ENCODE peak calls at places on chromosomes 7 and 10, in eight cellular contexts. One of them, this sample, is unnamed.
A peak's percentile ranks its signal among the peaks of the same experiment; 100 is the strongest.

GRCh38 chr7:24854866-24855265 is 97.6 kb upstream of the GSDME start:
- DNase-seq in HTR-8/SVneo: no peak
- DNase-seq in activated T-cell treated with anti-CD3 and anti-CD28 coated beads for 1 hour: no peak
- DNase-seq in mesendoderm: no peak
- DNase-seq in D721Med: no peak
- DNase-seq in CD8-positive, alpha-beta T cell: no peak
- DNase-seq in hepatocyte: no peak
- DNase-seq in NCI-H748 treated with DMSO at 0.1 percent for 48 hours: no peak
- DNase-seq in this sample: no peak

GRCh38 chr7:134071355-134072331 is 55.5 kb upstream of the LRGUK start:
- DNase-seq in CD8-positive, alpha-beta T cell: no peak
- DNase-seq in hepatocyte: no peak
- DNase-seq in D721Med: no peak
- DNase-seq in HTR-8/SVneo: no peak
- DNase-seq in activated T-cell treated with anti-CD3 and anti-CD28 coated beads for 1 hour: no peak
- DNase-seq in mesendoderm: no peak
- DNase-seq in NCI-H748 treated with DMSO at 0.1 percent for 48 hours: no peak
- DNase-seq in this sample: no peak

GRCh38 chr10:7525314-7526016 is 114.6 kb upstream of the SFMBT2 start:
- DNase-seq in NCI-H748 treated with DMSO at 0.1 percent for 48 hours: peak; percentile 24
- DNase-seq in D721Med: no peak
- DNase-seq in mesendoderm: peak; percentile 84
- DNase-seq in CD8-positive, alpha-beta T cell: peak; percentile 59
- DNase-seq in HTR-8/SVneo: peak; percentile 71
- DNase-seq in activated T-cell treated with anti-CD3 and anti-CD28 coated beads for 1 hour: peak; percentile 37
- DNase-seq in hepatocyte: peak; percentile 88
- DNase-seq in this sample: peak; percentile 81

GRCh38 chr10:4671451-4672145 is 154.4 kb upstream of the AKR1E2 start:
- DNase-seq in D721Med: no peak
- DNase-seq in CD8-positive, alpha-beta T cell: no peak
- DNase-seq in HTR-8/SVneo: peak; percentile 5
- DNase-seq in mesendoderm: no peak
- DNase-seq in activated T-cell treated with anti-CD3 and anti-CD28 coated beads for 1 hour: no peak
- DNase-seq in NCI-H748 treated with DMSO at 0.1 percent for 48 hours: no peak
- DNase-seq in hepatocyte: no peak
- DNase-seq in this sample: no peak

GRCh38 chr7:66859794-66860645 is 61.0 kb upstream of the TMEM248 start:
- DNase-seq in CD8-positive, alpha-beta T cell: no peak
- DNase-seq in activated T-cell treated with anti-CD3 and anti-CD28 coated beads for 1 hour: no peak
- DNase-seq in hepatocyte: no peak
- DNase-seq in HTR-8/SVneo: no peak
- DNase-seq in mesendoderm: peak; percentile 63
- DNase-seq in NCI-H748 treated with DMSO at 0.1 percent for 48 hours: no peak
- DNase-seq in D721Med: no peak
- DNase-seq in this sample: no peak

GRCh38 chr7:30682131-30683083 is at the start of gene CRHR2:
- DNase-seq in activated T-cell treated with anti-CD3 and anti-CD28 coated beads for 1 hour: peak; percentile 11
- DNase-seq in hepatocyte: peak; percentile 41
- DNase-seq in CD8-positive, alpha-beta T cell: peak; percentile 49
- DNase-seq in D721Med: peak; percentile 63
- DNase-seq in NCI-H748 treated with DMSO at 0.1 percent for 48 hours: no peak
- DNase-seq in mesendoderm: no peak
- DNase-seq in HTR-8/SVneo: no peak
- DNase-seq in this sample: peak; percentile 36

GRCh38 chr7:115475774-115476407 is 554.0 kb downstream of the MDFIC start:
- DNase-seq in mesendoderm: peak; percentile 85
- DNase-seq in D721Med: no peak
- DNase-seq in NCI-H748 treated with DMSO at 0.1 percent for 48 hours: peak; percentile 53
- DNase-seq in hepatocyte: peak; percentile 44
- DNase-seq in CD8-positive, alpha-beta T cell: no peak
- DNase-seq in activated T-cell treated with anti-CD3 and anti-CD28 coated beads for 1 hour: no peak
- DNase-seq in HTR-8/SVneo: no peak
- DNase-seq in this sample: no peak

GRCh38 chr7:139631520-139632031 is 108.1 kb downstream of the CLEC2L start:
- DNase-seq in CD8-positive, alpha-beta T cell: no peak
- DNase-seq in hepatocyte: no peak
- DNase-seq in HTR-8/SVneo: no peak
- DNase-seq in activated T-cell treated with anti-CD3 and anti-CD28 coated beads for 1 hour: no peak
- DNase-seq in mesendoderm: no peak
- DNase-seq in NCI-H748 treated with DMSO at 0.1 percent for 48 hours: no peak
- DNase-seq in D721Med: no peak
- DNase-seq in this sample: no peak

GRCh38 chr10:34933676-34934075 is 118.6 kb upstream of the PARD3 start:
- DNase-seq in activated T-cell treated with anti-CD3 and anti-CD28 coated beads for 1 hour: no peak
- DNase-seq in D721Med: no peak
- DNase-seq in mesendoderm: peak; percentile 57
- DNase-seq in hepatocyte: no peak
- DNase-seq in CD8-positive, alpha-beta T cell: no peak
- DNase-seq in NCI-H748 treated with DMSO at 0.1 percent for 48 hours: no peak
- DNase-seq in HTR-8/SVneo: no peak
- DNase-seq in this sample: peak; percentile 12